ENCODE peak calls at places on chromosomes 16 and 17, in six cellular contexts. X is brain microvascular endothelial cell, P is heart left ventricle, T is left ventricle myocardium inferior, K is HTR-8/SVneo, Q is neural progenitor cell. M is an unnamed sample.

GRCh38 chr17:58513913-58514794 is at the start of gene MTMR4:
- DNase-seq in X (peak; percentile 18), P (peak; percentile 88), T (peak; percentile 83), K (peak; percentile 92), Q (peak; percentile 96), M (peak; percentile 74)

GRCh38 chr16:69150146-69150865 is 17.9 kb downstream of the UTP4 start:
- DNase-seq in X (peak; percentile 78), P (no peak), T (no peak), K (peak; percentile 76), Q (peak; percentile 87), M (no peak)

GRCh38 chr16:51357839-51358238 is 206.8 kb upstream of the SALL1 start:
- DNase-seq in X (no peak), P (no peak), T (no peak), K (no peak), Q (no peak), M (no peak)

GRCh38 chr17:4186244-4186920 is 43.4 kb downstream of the CYB5D2 start:
- DNase-seq in X (no peak), P (peak; percentile 50), T (no peak), K (no peak), Q (no peak), M (no peak)

GRCh38 chr16:60151987-60152386 is 1417.9 kb upstream of the GOT2 start:
- DNase-seq in X (no peak), P (no peak), T (no peak), K (no peak), Q (no peak), M (no peak)

GRCh38 chr17:5419959-5420653 is at the start of gene RPAIN:
- DNase-seq in X (peak; percentile 84), P (peak; percentile 91), T (peak; percentile 90), K (peak; percentile 95), Q (peak; percentile 92), M (peak; percentile 86)

GRCh38 chr17:79029327-79030009 is 5.5 kb downstream of the C1QTNF1 start:
- DNase-seq in X (no peak), P (no peak), T (no peak), K (no peak), Q (no peak), M (no peak)

GRCh38 chr17:41413353-41413752 is 11.0 kb downstream of the KRT37 start:
- DNase-seq in X (no peak), P (no peak), T (no peak), K (no peak), Q (peak; percentile 21), M (no peak)

GRCh38 chr16:67545665-67546024 is 16.7 kb upstream of the CTCF start:
- DNase-seq in X (no peak), P (no peak), T (no peak), K (no peak), Q (no peak), M (no peak)

GRCh38 chr17:35799942-35800341 is 4.5 kb upstream of the MMP28 start:
- DNase-seq in X (no peak), P (peak; percentile 89), T (peak; percentile 79), K (peak; percentile 68), Q (no peak), M (peak; percentile 94)

GRCh38 chr16:25135239-25135878 is 23.8 kb downstream of the LCMT1 start:
- DNase-seq in X (peak; percentile 65), P (no peak), T (no peak), K (no peak), Q (no peak), M (peak; percentile 49)

GRCh38 chr16:89357460-89357859 is 132.9 kb downstream of the ANKRD11 start:
- DNase-seq in X (no peak), P (peak; percentile 68), T (peak; percentile 55), K (no peak), Q (peak; percentile 64), M (no peak)

GRCh38 chr16:80027007-80027965 is 426.7 kb upstream of the MAF start:
- DNase-seq in X (peak; percentile 99), P (peak; percentile 79), T (peak; percentile 40), K (peak; percentile 97), Q (no peak), M (peak; percentile 94)

GRCh38 chr17:39529455-39529854 is 68.2 kb downstream of the CDK12 start:
- DNase-seq in X (no peak), P (no peak), T (no peak), K (no peak), Q (no peak), M (no peak)

GRCh38 chr17:63984206-63984605 is 11.5 kb upstream of the SCN4A start:
- DNase-seq in X (no peak), P (no peak), T (no peak), K (no peak), Q (no peak), M (no peak)

GRCh38 chr17:80824549-80825470 is 166.8 kb upstream of the CHMP6 start:
- DNase-seq in X (no peak), P (no peak), T (no peak), K (no peak), Q (no peak), M (no peak)

GRCh38 chr17:27572665-27573064 is 58.3 kb upstream of the LGALS9 start:
- DNase-seq in X (peak; percentile 40), P (no peak), T (no peak), K (no peak), Q (no peak), M (peak; percentile 15)

GRCh38 chr16:4053663-4054479 is 62.4 kb downstream of the ADCY9 start:
- DNase-seq in X (peak; percentile 49), P (no peak), T (peak; percentile 71), K (no peak), Q (no peak), M (peak; percentile 5)

GRCh38 chr17:39963826-39964225 is 1.0 kb downstream of the GSDMA start:
- DNase-seq in X (no peak), P (no peak), T (no peak), K (no peak), Q (no peak), M (peak; percentile 28)

GRCh38 chr17:67491009-67491677 is 114.1 kb downstream of the PITPNC1 start:
- DNase-seq in X (peak; percentile 100), P (peak; percentile 95), T (peak; percentile 92), K (peak; percentile 45), Q (peak; percentile 56), M (peak; percentile 55)

GRCh38 chr17:34740516-34740915 is 161.1 kb downstream of the TMEM132E start:
- DNase-seq in X (no peak), P (no peak), T (no peak), K (no peak), Q (no peak), M (no peak)

GRCh38 chr16:51896013-51896412 is 650.9 kb downstream of the TOX3 start:
- DNase-seq in X (no peak), P (no peak), T (no peak), K (no peak), Q (no peak), M (no peak)

GRCh38 chr17:57544381-57544780 is 200.7 kb downstream of the CCDC182 start:
- DNase-seq in X (no peak), P (no peak), T (no peak), K (no peak), Q (no peak), M (no peak)

GRCh38 chr17:55527520-55528118 is 16.4 kb upstream of the SMIM36 start:
- DNase-seq in X (peak; percentile 47), P (no peak), T (no peak), K (peak; percentile 54), Q (peak; percentile 76), M (no peak)

GRCh38 chr16:85391769-85392583 is 221.1 kb upstream of the GSE1 start:
- DNase-seq in X (no peak), P (peak; percentile 17), T (peak; percentile 9), K (no peak), Q (no peak), M (no peak)

GRCh38 chr17:67679721-67680120 is 38.0 kb upstream of the NOL11 start:
- DNase-seq in X (no peak), P (no peak), T (no peak), K (no peak), Q (no peak), M (no peak)

M was measured in NCI-H226.